ENCODE peak calls at places on chromosomes 12 and 14, in nine cellular contexts. N is lung, J is OCI-LY7, O is GM23338, Q is tibial artery, E is tibial nerve, B is heart right ventricle, Y is stomach, U is right lobe of liver. S is an unnamed sample.
A peak's percentile ranks its signal among the peaks of the same experiment; 100 is the strongest.

GRCh38 chr14:77459072-77459723 is 1.3 kb downstream of the AHSA1 start:
- DNase-seq in N (peak; percentile 54), J (peak; percentile 79), O (peak; percentile 91), Q (peak; percentile 77), E (peak; percentile 90), B (no peak), Y (peak; percentile 66), U (no peak), S (peak; percentile 94)

GRCh38 chr14:83071888-83072501 is 1538.3 kb upstream of the SEL1L start:
- DNase-seq in N (no peak), J (peak; percentile 39), O (peak; percentile 73), Q (no peak), E (no peak), B (no peak), Y (no peak), U (no peak), S (no peak)

GRCh38 chr12:76489737-76490136 is 69.8 kb downstream of the OSBPL8 start:
- DNase-seq in N (no peak), J (no peak), O (no peak), Q (no peak), E (no peak), B (no peak), Y (no peak), U (no peak), S (no peak)

GRCh38 chr12:15443050-15443449 is 120.7 kb downstream of the PTPRO start:
- DNase-seq in N (no peak), J (no peak), O (no peak), Q (no peak), E (no peak), B (no peak), Y (no peak), U (no peak), S (no peak)

GRCh38 chr12:41919025-41919424 is 225.6 kb downstream of the GXYLT1 start:
- DNase-seq in N (no peak), J (no peak), O (peak; percentile 11), Q (no peak), E (no peak), B (no peak), Y (no peak), U (no peak), S (no peak)

GRCh38 chr12:6272300-6273208 is 37.9 kb upstream of the PLEKHG6 start:
- DNase-seq in N (peak; percentile 72), J (no peak), O (peak; percentile 54), Q (no peak), E (no peak), B (no peak), Y (peak; percentile 40), U (no peak), S (no peak)

GRCh38 chr12:75706786-75707605 is 195.6 kb upstream of the KRR1 start:
- DNase-seq in N (no peak), J (no peak), O (no peak), Q (no peak), E (no peak), B (no peak), Y (no peak), U (no peak), S (no peak)

GRCh38 chr12:52529846-52530245 is 9.7 kb upstream of the KRT5 start:
- DNase-seq in N (no peak), J (no peak), O (no peak), Q (no peak), E (no peak), B (no peak), Y (no peak), U (no peak), S (no peak)

GRCh38 chr12:100741084-100741711 is 53.4 kb upstream of the ANO4 start:
- DNase-seq in N (no peak), J (peak; percentile 44), O (peak; percentile 43), Q (no peak), E (peak; percentile 13), B (no peak), Y (no peak), U (no peak), S (no peak)

GRCh38 chr12:31950088-31950487 is 9.1 kb upstream of the RESF1 start:
- DNase-seq in N (no peak), J (peak; percentile 83), O (no peak), Q (no peak), E (no peak), B (no peak), Y (no peak), U (no peak), S (no peak)

GRCh38 chr12:111451649-111452129 is 46.0 kb downstream of the SH2B3 start:
- DNase-seq in N (peak; percentile 28), J (peak; percentile 68), O (peak; percentile 52), Q (no peak), E (no peak), B (no peak), Y (peak; percentile 9), U (no peak), S (peak; percentile 10)

GRCh38 chr12:104684884-104685283 is 228.1 kb downstream of the CHST11 start:
- DNase-seq in N (no peak), J (no peak), O (no peak), Q (no peak), E (no peak), B (no peak), Y (no peak), U (no peak), S (no peak)

GRCh38 chr12:88552672-88553079 is 27.6 kb downstream of the KITLG start:
- DNase-seq in N (no peak), J (no peak), O (no peak), Q (no peak), E (no peak), B (no peak), Y (no peak), U (no peak), S (no peak)
- H3K4me1 ChIP-seq in N (peaks cover 14% of the 10 kb centered on the region), J (no peaks in the 10 kb centered on the region), O (peaks cover 13% of the 10 kb centered on the region), Q (no peaks in the 10 kb centered on the region), E (peaks cover 44% of the 10 kb centered on the region), B (peaks cover 65% of the 10 kb centered on the region), Y (peaks cover 28% of the 10 kb centered on the region), U (no peaks in the 10 kb centered on the region), S (peaks cover 30% of the 10 kb centered on the region)

GRCh38 chr14:71410578-71411279 is 503.5 kb downstream of the PCNX1 start:
- DNase-seq in N (no peak), J (no peak), O (peak; percentile 23), Q (no peak), E (no peak), B (no peak), Y (no peak), U (no peak), S (no peak)

GRCh38 chr14:71403673-71404072 is 496.4 kb downstream of the PCNX1 start:
- DNase-seq in N (no peak), J (peak; percentile 56), O (peak; percentile 38), Q (no peak), E (no peak), B (no peak), Y (no peak), U (no peak), S (no peak)

GRCh38 chr14:71408362-71409035 is 501.2 kb downstream of the PCNX1 start:
- DNase-seq in N (no peak), J (no peak), O (peak; percentile 45), Q (no peak), E (no peak), B (no peak), Y (no peak), U (no peak), S (no peak)

GRCh38 chr14:71400821-71401447 is 493.7 kb downstream of the PCNX1 start:
- DNase-seq in N (no peak), J (no peak), O (no peak), Q (no peak), E (no peak), B (no peak), Y (no peak), U (no peak), S (no peak)

GRCh38 chr14:71405676-71406075 is 498.4 kb downstream of the PCNX1 start:
- DNase-seq in N (no peak), J (no peak), O (no peak), Q (no peak), E (no peak), B (no peak), Y (no peak), U (no peak), S (no peak)
- H3K4me1 ChIP-seq in N (no peaks in the 10 kb centered on the region), J (peaks cover 3% of the 10 kb centered on the region), O (peaks cover 3% of the 10 kb centered on the region), Q (peaks cover 14% of the 10 kb centered on the region), E (peaks cover 15% of the 10 kb centered on the region), B (peaks cover 6% of the 10 kb centered on the region), Y (peaks cover 5% of the 10 kb centered on the region), U (no peaks in the 10 kb centered on the region), S (peaks cover 3% of the 10 kb centered on the region)

DNA sequence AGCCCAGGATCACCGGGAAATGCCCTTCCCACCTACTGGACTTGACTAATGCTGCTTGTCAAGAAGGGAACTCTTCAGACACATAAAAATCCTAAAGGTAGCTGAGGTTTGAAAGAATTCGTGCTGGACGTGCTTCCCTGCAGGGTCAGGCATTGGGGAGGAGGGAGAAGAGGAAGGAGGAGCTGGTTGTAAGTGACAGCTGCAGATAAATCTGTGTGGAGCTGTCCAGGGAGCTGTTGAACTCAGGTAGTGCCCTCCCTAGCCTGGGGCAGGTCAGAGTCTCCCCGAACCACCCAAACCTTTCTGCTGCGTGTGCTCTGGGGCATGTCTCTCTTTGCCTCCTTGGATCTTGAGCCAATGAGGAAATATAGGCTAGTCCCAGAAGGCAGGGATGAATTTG is 23.7 kb upstream of the FOS start:
- DNase-seq in N (no peak), J (no peak), O (no peak), Q (no peak), E (no peak), B (no peak), Y (no peak), U (peak; percentile 34), S (no peak)
- H3K4me1 ChIP-seq in N (peaks cover 4% of the 10 kb centered on the region), J (peaks cover 61% of the 10 kb centered on the region), O (peaks cover 9% of the 10 kb centered on the region), Q (peaks cover 33% of the 10 kb centered on the region), E (peaks cover 27% of the 10 kb centered on the region), B (peaks cover 35% of the 10 kb centered on the region), Y (peaks cover 42% of the 10 kb centered on the region), U (no peaks in the 10 kb centered on the region), S (peaks cover 38% of the 10 kb centered on the region)

GRCh38 chr12:91627225-91627624 is 444.6 kb upstream of the DCN start:
- DNase-seq in N (no peak), J (no peak), O (no peak), Q (no peak), E (no peak), B (no peak), Y (no peak), U (no peak), S (no peak)

GRCh38 chr12:91629440-91629839 is 446.8 kb upstream of the DCN start:
- DNase-seq in N (no peak), J (no peak), O (no peak), Q (no peak), E (no peak), B (no peak), Y (no peak), U (no peak), S (no peak)

GRCh38 chr12:91630906-91631305 is 448.3 kb upstream of the DCN start:
- DNase-seq in N (no peak), J (no peak), O (no peak), Q (no peak), E (peak; percentile 17), B (no peak), Y (no peak), U (no peak), S (no peak)

GRCh38 chr12:91630118-91630517 is 447.5 kb upstream of the DCN start:
- DNase-seq in N (no peak), J (no peak), O (no peak), Q (no peak), E (no peak), B (no peak), Y (no peak), U (no peak), S (no peak)

DNA sequence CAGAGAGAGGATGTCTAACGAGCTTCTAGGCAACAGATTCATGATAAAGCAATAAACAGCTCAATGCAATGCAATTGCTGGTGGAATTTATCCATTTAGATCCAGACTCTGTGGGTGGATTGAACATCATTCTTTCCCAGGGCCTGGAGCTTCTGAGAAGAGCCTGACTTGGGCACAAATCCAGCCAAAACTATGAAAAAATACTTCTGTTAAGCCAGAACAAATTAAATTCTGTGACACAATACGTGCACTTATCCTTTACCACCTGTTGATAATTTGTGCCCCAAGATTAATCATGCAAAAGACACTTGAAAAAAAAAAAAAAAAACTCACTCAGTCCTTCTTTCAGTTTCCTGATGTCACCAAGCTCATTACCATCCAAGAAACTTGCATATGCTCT is 446.0 kb upstream of the DCN start:
- DNase-seq in N (no peak), J (no peak), O (no peak), Q (no peak), E (no peak), B (no peak), Y (no peak), U (no peak), S (no peak)
- H3K4me1 ChIP-seq in N (no peaks in the 10 kb centered on the region), J (no peaks in the 10 kb centered on the region), O (no peaks in the 10 kb centered on the region), Q (no peaks in the 10 kb centered on the region), E (no peaks in the 10 kb centered on the region), B (no peaks in the 10 kb centered on the region), Y (no peaks in the 10 kb centered on the region), U (no peaks in the 10 kb centered on the region), S (no peaks in the 10 kb centered on the region)

S was measured in testis.